ENCODE peak calls at places on chromosomes 6 and 20, in five cellular contexts. K, D, M, I and Z are unnamed samples.
A peak's percentile ranks its signal among the peaks of the same experiment; 100 is the strongest.

GRCh38 chr20:16216227-16217210 is 356.7 kb downstream of the KIF16B start:
- DNase-seq in I (no peak), M (no peak), K (no peak), D (no peak), Z (no peak)

GRCh38 chr20:33835773-33836172 is 24.6 kb downstream of the CHMP4B start:
- DNase-seq in D (no peak), K (no peak), M (no peak), I (no peak), Z (no peak)

GRCh38 chr20:3691897-3692296 is 10.1 kb upstream of the ADAM33 start:
- DNase-seq in M (no peak), I (no peak), D (no peak), K (no peak), Z (no peak)

GRCh38 chr6:169844946-169845345 is 93.5 kb downstream of the ERMARD start:
- DNase-seq in D (no peak), I (no peak), K (no peak), M (no peak), Z (no peak)

GRCh38 chr6:45438849-45439406 is 61.2 kb upstream of the SUPT3H start:
- DNase-seq in M (no peak), D (no peak), K (no peak), I (peak; percentile 94), Z (no peak)

GRCh38 chr20:35637266-35637665 is 21.6 kb downstream of the SPAG4 start:
- DNase-seq in D (no peak), I (no peak), K (no peak), M (no peak), Z (no peak)

GRCh38 chr20:63686492-63687321 is 9.7 kb upstream of the TNFRSF6B start:
- DNase-seq in K (peak; percentile 77), I (no peak), D (peak; percentile 87), M (no peak), Z (peak; percentile 55)

GRCh38 chr6:121881974-121882667 is 446.7 kb downstream of the GJA1 start:
- DNase-seq in D (no peak), K (no peak), M (no peak), I (peak; percentile 46), Z (no peak)

GRCh38 chr6:28269492-28269891 is 2.5 kb downstream of the ZSCAN26 start:
- DNase-seq in I (peak; percentile 83), K (no peak), M (no peak), D (no peak), Z (no peak)

GRCh38 chr6:31958741-31959739 is at the start of the genes NELFE and SKIC2:
- DNase-seq in I (peak; percentile 98), M (peak; percentile 96), D (peak; percentile 100), K (peak; percentile 98), Z (peak; percentile 87)

GRCh38 chr20:15378151-15378550 is 1040.7 kb upstream of the FLRT3 start:
- DNase-seq in I (no peak), M (no peak), D (no peak), K (no peak), Z (no peak)

GRCh38 chr20:48523191-48523757 is 304.5 kb downstream of the PREX1 start:
- DNase-seq in M (peak; percentile 92), I (peak; percentile 47), K (no peak), D (no peak), Z (no peak)

GRCh38 chr6:33454009-33454946 is at the start of gene ZBTB9:
- DNase-seq in I (peak; percentile 96), D (peak; percentile 98), M (peak; percentile 92), K (peak; percentile 95), Z (peak; percentile 90)

GRCh38 chr6:142303191-142303564 is 1.4 kb downstream of the ADGRG6 start:
- DNase-seq in K (no peak), I (peak; percentile 2), M (no peak), D (no peak), Z (no peak)

GRCh38 chr6:53239526-53239925 is 90.9 kb upstream of the GCM1 start:
- DNase-seq in D (no peak), M (no peak), K (no peak), I (peak; percentile 37), Z (no peak)

GRCh38 chr6:42460892-42461291 is 9.2 kb upstream of the TRERF1 start:
- DNase-seq in D (no peak), I (no peak), K (no peak), M (no peak), Z (no peak)

GRCh38 chr6:169097336-169098052 is 156.2 kb downstream of the THBS2 start:
- DNase-seq in K (no peak), I (no peak), M (peak; percentile 9), D (no peak), Z (no peak)

GRCh38 chr6:96545882-96546281 is 17.0 kb upstream of the FHL5 start:
- DNase-seq in D (no peak), K (no peak), M (no peak), I (no peak), Z (no peak)

GRCh38 chr6:111646942-111647341 is 41.3 kb upstream of the TRAF3IP2 start:
- DNase-seq in M (no peak), I (peak; percentile 55), D (peak; percentile 86), K (peak; percentile 50), Z (no peak)

GRCh38 chr20:31974975-31975481 is 7.1 kb downstream of the XKR7 start:
- DNase-seq in M (peak; percentile 52), I (no peak), K (no peak), D (no peak), Z (no peak)

GRCh38 chr6:91213229-91213901 is 626.5 kb upstream of the MAP3K7 start:
- DNase-seq in I (no peak), D (no peak), K (no peak), M (no peak), Z (no peak)

GRCh38 chr6:9520417-9521151 is 894.3 kb downstream of the TFAP2A start:
- DNase-seq in I (peak; percentile 79), D (no peak), M (no peak), K (no peak), Z (no peak)

GRCh38 chr6:32807020-32807580 is 9.7 kb downstream of the HLA-DOB start:
- DNase-seq in K (no peak), I (no peak), D (no peak), M (no peak), Z (no peak)

GRCh38 chr6:164051427-164051826 is 636.9 kb downstream of the QKI start:
- DNase-seq in M (no peak), I (no peak), D (no peak), K (no peak), Z (no peak)

GRCh38 chr6:118187568-118188164 is 280.6 kb downstream of the SLC35F1 start:
- DNase-seq in K (no peak), M (no peak), D (no peak), I (no peak), Z (no peak)

GRCh38 chr20:58223358-58223941 is 5.0 kb downstream of the ANKRD60 start:
- DNase-seq in D (no peak), M (no peak), K (no peak), I (no peak), Z (no peak)

GRCh38 chr20:58222446-58222845 is 6.0 kb downstream of the ANKRD60 start:
- DNase-seq in D (no peak), I (no peak), K (no peak), M (no peak), Z (no peak)

GRCh38 chr20:58224974-58225373 is 3.5 kb downstream of the ANKRD60 start:
- DNase-seq in D (no peak), I (no peak), K (no peak), M (no peak), Z (no peak)

GRCh38 chr20:58225490-58226200 is 2.8 kb downstream of the ANKRD60 start:
- DNase-seq in M (no peak), D (no peak), K (no peak), I (no peak), Z (no peak)

DNA sequence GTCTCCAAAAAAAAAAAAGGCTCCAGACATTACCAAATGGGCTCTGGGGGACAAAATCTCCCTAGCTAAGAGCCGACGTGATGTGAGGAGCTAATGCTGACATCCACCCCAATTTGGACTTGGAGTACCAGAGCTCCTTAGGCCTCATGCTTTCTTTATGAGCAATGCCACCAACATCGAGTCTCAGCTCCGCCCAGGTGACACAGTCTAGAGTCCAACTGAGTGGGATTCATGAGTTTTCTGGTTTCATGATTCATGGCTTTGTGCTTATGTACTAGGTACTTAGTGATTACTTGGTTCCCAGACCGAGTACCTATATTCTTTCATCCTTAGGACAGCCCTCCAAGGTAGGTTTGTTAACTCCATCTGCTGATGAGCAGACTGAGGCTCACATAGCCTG is 4.4 kb downstream of the ANKRD60 start:
- DNase-seq in M (no peak), I (no peak), K (no peak), D (no peak), Z (no peak)
- H3K27me3 ChIP-seq in M (peaks cover 2% of the 10 kb centered on the region), I (peaks cover 11% of the 10 kb centered on the region), K (peaks cover 10% of the 10 kb centered on the region), D (peaks cover 21% of the 10 kb centered on the region), Z (peaks cover 15% of the 10 kb centered on the region)

DNA sequence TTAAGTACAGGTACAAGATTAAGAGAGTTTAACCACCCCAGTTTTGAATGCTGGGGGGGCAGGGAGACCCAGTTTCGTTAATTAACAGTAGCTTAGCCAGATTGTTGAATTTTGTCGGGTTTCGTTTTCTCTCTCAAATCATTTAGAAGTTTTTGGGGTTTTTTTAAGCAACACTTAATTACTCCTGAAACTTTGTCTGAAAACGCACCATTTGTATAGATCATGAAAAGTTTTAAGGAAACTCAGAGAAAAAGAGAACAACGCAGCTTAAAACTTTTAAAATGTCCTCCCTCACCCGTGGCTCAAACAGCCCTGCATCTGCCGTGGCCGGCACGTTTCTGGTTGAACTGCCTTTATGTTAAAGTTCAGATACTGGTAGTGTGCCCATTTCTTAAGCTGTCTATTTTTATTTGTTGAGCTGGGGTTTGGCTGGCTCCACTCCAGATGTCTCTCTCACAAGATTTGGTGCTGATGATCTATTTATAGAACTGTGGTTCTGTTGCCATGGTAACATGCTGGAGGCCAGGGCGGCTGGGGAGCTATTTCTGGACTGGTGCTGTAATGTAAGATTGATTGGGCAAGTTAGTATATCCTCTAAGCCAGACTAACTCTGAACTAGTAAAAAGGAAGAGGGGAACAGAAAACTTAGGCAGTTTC is 55.1 kb downstream of the GNAS start:
- DNase-seq in D (peak; percentile 93), I (peak; percentile 83), M (no peak), K (peak; percentile 72), Z (peak; percentile 86)
- H3K36me3 ChIP-seq in D (peaks cover 7% of the 10 kb centered on the region), I (peaks cover 46% of the 10 kb centered on the region), M (peaks cover 94% of the 10 kb centered on the region), K (peaks cover 94% of the 10 kb centered on the region), Z (peaks cover 55% of the 10 kb centered on the region)

GRCh38 chr6:75209432-75209723 is 3.5 kb upstream of the COL12A1 start:
- DNase-seq in M (no peak), D (no peak), I (no peak), K (no peak), Z (no peak)
- H3K27me3 ChIP-seq in M (peaks cover 15% of the 10 kb centered on the region), D (peaks cover 12% of the 10 kb centered on the region), I (no peaks in the 10 kb centered on the region), K (no peaks in the 10 kb centered on the region), Z (no peaks in the 10 kb centered on the region)

DNA sequence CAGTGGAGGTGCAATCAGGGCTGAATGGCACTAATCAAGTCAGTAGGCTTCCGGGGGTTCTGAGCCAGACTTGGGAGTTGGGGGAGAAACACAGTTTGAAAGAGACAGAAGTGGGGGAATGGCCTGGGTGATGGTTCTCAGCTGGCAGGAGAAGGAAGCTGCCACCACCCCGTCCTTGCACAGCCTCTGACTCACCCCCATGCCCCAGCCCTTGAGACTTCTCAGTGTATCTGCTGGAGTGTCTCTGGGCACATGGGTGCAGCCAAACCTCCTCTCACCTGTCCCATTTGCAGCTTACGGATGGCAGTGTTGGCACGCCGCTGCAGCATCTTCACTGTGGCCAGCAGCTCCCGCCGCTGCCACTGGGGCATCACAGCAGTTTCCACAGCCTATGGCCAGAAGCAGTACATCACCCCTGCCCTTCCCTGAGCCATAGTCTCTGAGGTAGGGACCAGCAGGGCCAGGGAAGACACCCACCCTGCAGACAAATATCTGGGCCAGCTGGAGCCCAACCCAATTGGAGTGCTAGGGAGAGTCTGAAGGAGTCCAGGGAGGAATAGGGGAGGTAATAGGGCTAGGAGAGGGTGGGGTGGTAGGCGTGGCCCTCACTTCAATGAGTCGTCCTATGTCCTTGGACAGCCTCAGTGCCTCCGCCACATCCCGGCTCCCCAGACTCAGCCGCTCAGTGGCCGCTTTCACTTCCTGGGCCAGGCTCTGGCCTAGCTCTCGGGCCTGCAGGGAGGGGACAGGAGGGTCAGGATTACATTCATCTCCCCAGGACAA is 11.2 kb downstream of the AARS2 start:
- DNase-seq in D (no peak), K (no peak), M (no peak), I (no peak), Z (no peak)
- H3K36me3 ChIP-seq in D (peaks cover 4% of the 10 kb centered on the region), K (peaks cover 53% of the 10 kb centered on the region), M (peaks cover 83% of the 10 kb centered on the region), I (peaks cover 5% of the 10 kb centered on the region), Z (peaks cover 50% of the 10 kb centered on the region)